ENCODE peak calls at places on chromosomes 5 and 9, in five cellular contexts. One of them, this sample, is unnamed.

GRCh38 chr5:943201-943873 is 50.7 kb downstream of the TRIP13 start:
- DNase-seq in fibroblast of lung: no peak
- DNase-seq in mesendoderm: no peak
- DNase-seq in fibroblast of pulmonary artery: no peak
- DNase-seq in GM13977: no peak
- DNase-seq in this sample: no peak

GRCh38 chr5:66744040-66744439 is 147.8 kb downstream of the MAST4 start:
- DNase-seq in fibroblast of pulmonary artery: peak
- DNase-seq in fibroblast of lung: peak
- DNase-seq in GM13977: no peak
- DNase-seq in mesendoderm: peak
- DNase-seq in this sample: no peak

GRCh38 chr9:3865373-3865772 is 339.6 kb upstream of the RFX3 start:
- DNase-seq in GM13977: no peak
- DNase-seq in fibroblast of lung: peak
- DNase-seq in fibroblast of pulmonary artery: peak
- DNase-seq in mesendoderm: no peak
- DNase-seq in this sample: no peak

GRCh38 chr9:95055851-95056551 is 261.5 kb downstream of the FANCC start:
- DNase-seq in fibroblast of pulmonary artery: peak
- DNase-seq in fibroblast of lung: peak
- DNase-seq in mesendoderm: peak
- DNase-seq in GM13977: no peak
- DNase-seq in this sample: no peak

GRCh38 chr9:127566351-127567001 is 45.6 kb upstream of the STXBP1 start:
- DNase-seq in mesendoderm: peak
- DNase-seq in fibroblast of pulmonary artery: no peak
- DNase-seq in GM13977: no peak
- DNase-seq in fibroblast of lung: no peak
- DNase-seq in this sample: no peak

GRCh38 chr5:140547508-140548299 is at the start of gene EIF4EBP3:
- DNase-seq in fibroblast of pulmonary artery: peak
- DNase-seq in mesendoderm: peak
- DNase-seq in GM13977: peak
- DNase-seq in fibroblast of lung: peak
- DNase-seq in this sample: peak

GRCh38 chr5:6837519-6838110 is 124.4 kb downstream of the TENT4A start:
- DNase-seq in GM13977: no peak
- DNase-seq in fibroblast of lung: no peak
- DNase-seq in mesendoderm: peak
- DNase-seq in fibroblast of pulmonary artery: no peak
- DNase-seq in this sample: peak

GRCh38 chr5:10157085-10157669 is 92.5 kb downstream of the ATPSCKMT start:
- DNase-seq in GM13977: no peak
- DNase-seq in mesendoderm: peak
- DNase-seq in fibroblast of pulmonary artery: no peak
- DNase-seq in fibroblast of lung: no peak
- DNase-seq in this sample: no peak

GRCh38 chr9:127941062-127941925 is 3.6 kb upstream of the DPM2 start:
- DNase-seq in mesendoderm: no peak
- DNase-seq in GM13977: no peak
- DNase-seq in fibroblast of lung: no peak
- DNase-seq in fibroblast of pulmonary artery: no peak
- DNase-seq in this sample: no peak